ENCODE peak calls at places on chromosomes 2 and 18, in seven cellular contexts. One of them, this sample, is unnamed.

GRCh38 chr2:224145751-224146355 is 106.8 kb upstream of the SERPINE2 start:
- DNase-seq in GM23338: no peak
- DNase-seq in hepatocyte: peak
- DNase-seq in neural progenitor cell: no peak
- DNase-seq in MM.1S: no peak
- DNase-seq in GM23248: peak
- DNase-seq in HCT116: peak
- DNase-seq in this sample: peak

GRCh38 chr2:111239107-111239506 is 118.4 kb downstream of the BCL2L11 start:
- DNase-seq in MM.1S: no peak
- DNase-seq in hepatocyte: no peak
- DNase-seq in GM23338: no peak
- DNase-seq in neural progenitor cell: no peak
- DNase-seq in HCT116: no peak
- DNase-seq in GM23248: no peak
- DNase-seq in this sample: no peak

GRCh38 chr2:27086722-27087446 is at the start of gene KHK:
- DNase-seq in hepatocyte: peak
- DNase-seq in HCT116: no peak
- DNase-seq in MM.1S: no peak
- DNase-seq in neural progenitor cell: peak
- DNase-seq in GM23248: peak
- DNase-seq in GM23338: peak
- DNase-seq in this sample: peak

GRCh38 chr2:196233033-196233807 is 61.8 kb upstream of the STK17B start:
- DNase-seq in MM.1S: peak
- DNase-seq in hepatocyte: peak
- DNase-seq in GM23248: peak
- DNase-seq in GM23338: no peak
- DNase-seq in HCT116: peak
- DNase-seq in neural progenitor cell: no peak
- DNase-seq in this sample: peak

GRCh38 chr2:151762694-151763093 is 28.4 kb upstream of the NEB start:
- DNase-seq in neural progenitor cell: no peak
- DNase-seq in GM23338: no peak
- DNase-seq in MM.1S: no peak
- DNase-seq in GM23248: peak
- DNase-seq in HCT116: no peak
- DNase-seq in hepatocyte: no peak
- DNase-seq in this sample: no peak

GRCh38 chr2:136917281-136917680 is 151.9 kb downstream of the THSD7B start:
- DNase-seq in neural progenitor cell: peak
- DNase-seq in GM23338: peak
- DNase-seq in HCT116: no peak
- DNase-seq in GM23248: no peak
- DNase-seq in MM.1S: no peak
- DNase-seq in hepatocyte: no peak
- DNase-seq in this sample: no peak

GRCh38 chr2:70608373-70608772 is 54.7 kb upstream of the TGFA start:
- DNase-seq in hepatocyte: no peak
- DNase-seq in neural progenitor cell: no peak
- DNase-seq in GM23248: no peak
- DNase-seq in HCT116: no peak
- DNase-seq in MM.1S: no peak
- DNase-seq in GM23338: no peak
- DNase-seq in this sample: peak

GRCh38 chr2:135047295-135047694 is at the start of gene MAP3K19:
- DNase-seq in GM23338: peak
- DNase-seq in neural progenitor cell: no peak
- DNase-seq in HCT116: no peak
- DNase-seq in GM23248: no peak
- DNase-seq in hepatocyte: peak
- DNase-seq in MM.1S: no peak
- DNase-seq in this sample: no peak

GRCh38 chr2:46153996-46154753 is 143.0 kb upstream of the EPAS1 start:
- DNase-seq in neural progenitor cell: peak
- DNase-seq in GM23248: no peak
- DNase-seq in HCT116: no peak
- DNase-seq in hepatocyte: no peak
- DNase-seq in GM23338: no peak
- DNase-seq in MM.1S: no peak
- DNase-seq in this sample: no peak

GRCh38 chr18:11309172-11309571 is 159.8 kb upstream of the PIEZO2 start:
- DNase-seq in GM23248: peak
- DNase-seq in GM23338: peak
- DNase-seq in MM.1S: peak
- DNase-seq in HCT116: peak
- DNase-seq in hepatocyte: no peak
- DNase-seq in neural progenitor cell: no peak
- DNase-seq in this sample: peak
- TF ChIP-seq EZH2 in GM23248: no peak
- TF ChIP-seq EZH2 in GM23338: no peak
- TF ChIP-seq EZH2 in MM.1S: no peak
- TF ChIP-seq EZH2 in HCT116: no peak
- TF ChIP-seq EZH2 in hepatocyte: no peak
- TF ChIP-seq EZH2 in neural progenitor cell: no peak
- TF ChIP-seq EZH2 in this sample: no peak

GRCh38 chr2:236647621-236648020 is 78.0 kb downstream of the ACKR3 start:
- DNase-seq in hepatocyte: no peak
- DNase-seq in GM23248: no peak
- DNase-seq in neural progenitor cell: no peak
- DNase-seq in MM.1S: no peak
- DNase-seq in HCT116: no peak
- DNase-seq in GM23338: no peak
- DNase-seq in this sample: no peak

GRCh38 chr2:236644502-236644911 is 74.9 kb downstream of the ACKR3 start:
- DNase-seq in HCT116: no peak
- DNase-seq in hepatocyte: no peak
- DNase-seq in GM23338: no peak
- DNase-seq in neural progenitor cell: no peak
- DNase-seq in MM.1S: no peak
- DNase-seq in GM23248: no peak
- DNase-seq in this sample: no peak

GRCh38 chr2:236644067-236644466 is 74.4 kb downstream of the ACKR3 start:
- DNase-seq in MM.1S: no peak
- DNase-seq in GM23338: no peak
- DNase-seq in hepatocyte: no peak
- DNase-seq in GM23248: no peak
- DNase-seq in neural progenitor cell: no peak
- DNase-seq in HCT116: no peak
- DNase-seq in this sample: no peak

GRCh38 chr2:236646441-236646840 is 76.8 kb downstream of the ACKR3 start:
- DNase-seq in GM23248: no peak
- DNase-seq in neural progenitor cell: no peak
- DNase-seq in HCT116: no peak
- DNase-seq in MM.1S: no peak
- DNase-seq in GM23338: no peak
- DNase-seq in hepatocyte: no peak
- DNase-seq in this sample: no peak

DNA sequence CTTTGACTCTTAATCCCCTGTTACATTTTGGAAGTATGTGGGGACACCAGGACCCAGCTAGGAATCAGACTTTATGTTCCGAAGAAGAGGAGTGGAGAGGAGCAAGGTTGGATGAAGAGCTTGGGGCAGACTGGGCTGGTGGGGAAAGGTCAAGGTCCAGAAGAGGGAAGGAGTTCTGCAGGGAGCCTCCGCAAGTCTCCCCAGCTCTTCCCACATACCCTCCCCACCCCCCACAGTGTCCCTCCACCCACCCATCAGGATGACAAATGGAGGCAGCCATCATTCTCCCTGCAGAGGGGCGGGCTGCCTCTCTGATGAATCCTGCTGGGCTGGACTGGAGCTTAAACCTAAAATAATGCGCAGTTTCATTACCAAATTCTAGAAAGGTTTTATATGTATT is 77.2 kb downstream of the ACKR3 start:
- DNase-seq in GM23248: no peak
- DNase-seq in HCT116: no peak
- DNase-seq in hepatocyte: no peak
- DNase-seq in neural progenitor cell: no peak
- DNase-seq in MM.1S: no peak
- DNase-seq in GM23338: no peak
- DNase-seq in this sample: no peak
- TF ChIP-seq EZH2phosphoT487 in GM23248: no peak
- TF ChIP-seq EZH2phosphoT487 in HCT116: no peak
- TF ChIP-seq EZH2phosphoT487 in hepatocyte: no peak
- TF ChIP-seq EZH2phosphoT487 in neural progenitor cell: no peak
- TF ChIP-seq EZH2phosphoT487 in MM.1S: no peak
- TF ChIP-seq EZH2phosphoT487 in GM23338: no peak
- TF ChIP-seq EZH2phosphoT487 in this sample: no peak

GRCh38 chr2:16666453-16666801 is 793 bp upstream of the CYRIA start:
- DNase-seq in GM23338: peak
- DNase-seq in hepatocyte: peak
- DNase-seq in neural progenitor cell: no peak
- DNase-seq in HCT116: no peak
- DNase-seq in MM.1S: no peak
- DNase-seq in GM23248: no peak
- DNase-seq in this sample: no peak

GRCh38 chr2:16664052-16664731 is 1.4 kb downstream of the CYRIA start:
- DNase-seq in hepatocyte: peak
- DNase-seq in GM23338: peak
- DNase-seq in MM.1S: no peak
- DNase-seq in neural progenitor cell: peak
- DNase-seq in HCT116: no peak
- DNase-seq in GM23248: peak
- DNase-seq in this sample: no peak

GRCh38 chr2:16663121-16663905 is 2.3 kb downstream of the CYRIA start:
- DNase-seq in GM23338: no peak
- DNase-seq in hepatocyte: no peak
- DNase-seq in MM.1S: no peak
- DNase-seq in GM23248: no peak
- DNase-seq in neural progenitor cell: no peak
- DNase-seq in HCT116: no peak
- DNase-seq in this sample: no peak

GRCh38 chr2:16665746-16666452 is at the start of gene CYRIA:
- DNase-seq in hepatocyte: peak
- DNase-seq in HCT116: no peak
- DNase-seq in GM23248: peak
- DNase-seq in MM.1S: peak
- DNase-seq in GM23338: peak
- DNase-seq in neural progenitor cell: peak
- DNase-seq in this sample: no peak

DNA sequence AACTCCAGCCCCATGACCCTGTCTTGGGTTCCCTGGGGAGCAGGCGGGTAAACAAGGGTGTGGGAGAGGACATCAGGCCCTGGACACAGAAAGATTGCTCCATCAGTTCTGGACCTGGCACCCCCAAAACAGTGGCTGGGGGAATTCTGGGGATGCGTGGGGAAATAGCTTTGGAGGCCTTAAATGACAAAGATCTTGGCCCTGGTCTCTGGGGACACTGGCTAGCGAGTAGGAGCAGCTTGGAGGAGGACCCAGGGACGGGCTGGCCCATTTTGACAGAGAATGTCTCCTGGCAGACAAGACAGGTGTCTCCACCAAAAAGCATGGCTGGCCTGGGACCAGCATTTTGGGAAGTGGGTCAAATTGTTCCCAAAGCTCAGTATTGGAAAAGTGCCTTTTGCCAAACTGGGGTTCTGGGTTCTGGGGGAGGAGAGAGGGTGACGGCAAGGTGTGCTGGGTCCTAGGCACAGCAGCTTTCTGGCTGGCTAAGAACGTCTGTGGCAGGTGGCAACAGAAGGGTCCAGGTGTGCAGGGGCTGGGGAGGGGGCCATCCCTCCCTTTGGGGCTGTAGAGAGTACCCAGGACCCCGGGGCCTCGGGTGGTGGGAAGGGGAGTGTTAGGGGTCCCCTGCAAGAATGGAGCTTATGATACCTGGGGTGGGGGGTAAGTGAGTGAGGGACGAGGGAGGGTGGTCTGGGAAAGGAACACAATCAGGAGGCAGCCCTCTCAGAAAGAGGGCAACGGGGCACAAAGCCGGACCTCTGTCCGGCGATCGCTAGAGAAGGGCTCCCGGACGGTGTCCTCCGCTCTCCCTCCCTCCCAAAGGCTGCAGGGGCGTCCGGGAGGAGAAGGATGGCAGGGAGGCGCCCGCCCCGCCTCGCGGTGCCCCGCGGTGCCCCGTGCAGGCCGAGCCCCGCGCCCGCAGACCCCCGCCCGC is 557 bp downstream of the CYRIA start:
- DNase-seq in MM.1S: no peak
- DNase-seq in GM23248: no peak
- DNase-seq in GM23338: peak
- DNase-seq in neural progenitor cell: no peak
- DNase-seq in HCT116: no peak
- DNase-seq in hepatocyte: no peak
- DNase-seq in this sample: no peak
- TF ChIP-seq EZH2 in MM.1S: no peak
- TF ChIP-seq EZH2 in GM23248: no peak
- TF ChIP-seq EZH2 in GM23338: no peak
- TF ChIP-seq EZH2 in neural progenitor cell: no peak
- TF ChIP-seq EZH2 in HCT116: no peak
- TF ChIP-seq EZH2 in hepatocyte: no peak
- TF ChIP-seq EZH2 in this sample: no peak

DNA sequence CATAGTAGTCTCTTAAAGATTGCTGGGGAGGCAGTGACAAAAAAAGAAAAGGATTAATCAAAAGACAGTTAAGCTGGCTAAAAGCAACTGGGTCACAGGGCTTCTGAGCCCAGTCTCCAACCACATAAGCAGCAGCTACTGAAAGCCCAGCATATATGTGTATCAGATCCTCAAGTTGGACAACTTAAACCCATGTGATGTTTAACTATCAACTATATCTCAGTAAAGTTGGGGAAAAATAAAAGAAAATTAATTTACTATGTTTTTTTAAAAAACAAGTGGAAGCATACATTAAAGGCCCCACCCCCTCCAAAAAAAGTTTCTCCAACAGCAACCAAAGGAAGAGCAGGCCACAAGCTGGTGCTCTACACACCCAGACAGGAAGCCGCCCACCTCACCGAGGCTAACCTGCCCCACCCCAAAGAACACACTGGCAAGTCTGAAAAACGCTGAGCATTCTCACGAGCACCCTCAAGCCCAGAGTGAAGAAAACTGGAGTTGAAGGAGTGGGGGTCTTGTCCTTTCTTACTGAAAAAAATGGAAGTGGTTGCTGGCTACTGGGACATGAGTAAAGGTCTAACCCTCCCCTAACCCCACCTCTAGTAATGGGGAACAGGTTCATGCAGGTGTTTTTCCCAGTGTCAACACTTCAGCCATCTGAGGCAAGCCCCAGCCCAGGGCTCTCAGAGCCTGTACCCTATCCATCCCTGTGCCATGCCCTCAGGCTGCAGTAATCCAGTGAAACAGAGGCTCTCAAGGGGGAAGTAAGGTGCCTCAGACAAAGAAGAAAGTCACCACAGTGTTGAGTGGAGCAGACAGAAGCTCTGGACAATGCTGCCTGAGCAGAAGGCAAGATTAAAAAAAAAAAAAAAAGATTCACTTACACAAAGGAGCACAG is 106.3 kb downstream of the GYPC start:
- DNase-seq in MM.1S: no peak
- DNase-seq in GM23248: no peak
- DNase-seq in hepatocyte: no peak
- DNase-seq in GM23338: no peak
- DNase-seq in HCT116: no peak
- DNase-seq in neural progenitor cell: no peak
- DNase-seq in this sample: no peak
- TF ChIP-seq EZH2phosphoT487 in MM.1S: no peak
- TF ChIP-seq EZH2phosphoT487 in GM23248: no peak
- TF ChIP-seq EZH2phosphoT487 in hepatocyte: no peak
- TF ChIP-seq EZH2phosphoT487 in GM23338: no peak
- TF ChIP-seq EZH2phosphoT487 in HCT116: no peak
- TF ChIP-seq EZH2phosphoT487 in neural progenitor cell: no peak
- TF ChIP-seq EZH2phosphoT487 in this sample: no peak